ENCODE peak calls at places on chromosomes 13 and 19, in nine cellular contexts. One of them, this sample, is unnamed.

GRCh38 chr13:112714366-112714765 is 24.5 kb downstream of the ATP11A start:
- DNase-seq in aorta: no peak
- DNase-seq in naive thymus-derived CD8-positive, alpha-beta T cell: no peak
- DNase-seq in NCI-H1092 treated with DMSO at 0.1 percent for 48 hours: no peak
- DNase-seq in cerebellar nuclear complex: no peak
- DNase-seq in left ventricle myocardium inferior: no peak
- DNase-seq in activated naive CD4-positive, alpha-beta T cell treated with anti-CD3 and anti-CD28 coated beads for 36 hours: no peak
- DNase-seq in mucosa of gallbladder: no peak
- DNase-seq in fibroblast of pulmonary artery: no peak
- DNase-seq in this sample: no peak

GRCh38 chr13:20191311-20191901 is 1.3 kb downstream of the GJB2 start:
- DNase-seq in naive thymus-derived CD8-positive, alpha-beta T cell: no peak
- DNase-seq in NCI-H1092 treated with DMSO at 0.1 percent for 48 hours: no peak
- DNase-seq in cerebellar nuclear complex: no peak
- DNase-seq in mucosa of gallbladder: peak
- DNase-seq in fibroblast of pulmonary artery: no peak
- DNase-seq in left ventricle myocardium inferior: no peak
- DNase-seq in aorta: no peak
- DNase-seq in activated naive CD4-positive, alpha-beta T cell treated with anti-CD3 and anti-CD28 coated beads for 36 hours: no peak
- DNase-seq in this sample: no peak

GRCh38 chr19:2223959-2224358 is 12.2 kb downstream of the PLEKHJ1 start:
- DNase-seq in mucosa of gallbladder: no peak
- DNase-seq in naive thymus-derived CD8-positive, alpha-beta T cell: peak
- DNase-seq in aorta: no peak
- DNase-seq in cerebellar nuclear complex: no peak
- DNase-seq in fibroblast of pulmonary artery: no peak
- DNase-seq in NCI-H1092 treated with DMSO at 0.1 percent for 48 hours: no peak
- DNase-seq in activated naive CD4-positive, alpha-beta T cell treated with anti-CD3 and anti-CD28 coated beads for 36 hours: no peak
- DNase-seq in left ventricle myocardium inferior: no peak
- DNase-seq in this sample: no peak

GRCh38 chr13:93558637-93559036 is 332.0 kb downstream of the GPC6 start:
- DNase-seq in cerebellar nuclear complex: no peak
- DNase-seq in left ventricle myocardium inferior: no peak
- DNase-seq in naive thymus-derived CD8-positive, alpha-beta T cell: no peak
- DNase-seq in NCI-H1092 treated with DMSO at 0.1 percent for 48 hours: no peak
- DNase-seq in fibroblast of pulmonary artery: no peak
- DNase-seq in aorta: no peak
- DNase-seq in activated naive CD4-positive, alpha-beta T cell treated with anti-CD3 and anti-CD28 coated beads for 36 hours: no peak
- DNase-seq in mucosa of gallbladder: no peak
- DNase-seq in this sample: no peak

GRCh38 chr19:1949304-1950101 is 8.5 kb downstream of the CSNK1G2 start:
- DNase-seq in naive thymus-derived CD8-positive, alpha-beta T cell: no peak
- DNase-seq in left ventricle myocardium inferior: no peak
- DNase-seq in aorta: no peak
- DNase-seq in mucosa of gallbladder: no peak
- DNase-seq in NCI-H1092 treated with DMSO at 0.1 percent for 48 hours: no peak
- DNase-seq in cerebellar nuclear complex: no peak
- DNase-seq in activated naive CD4-positive, alpha-beta T cell treated with anti-CD3 and anti-CD28 coated beads for 36 hours: no peak
- DNase-seq in fibroblast of pulmonary artery: no peak
- DNase-seq in this sample: no peak

GRCh38 chr13:40609972-40610726 is 56.3 kb downstream of the FOXO1 start:
- DNase-seq in mucosa of gallbladder: no peak
- DNase-seq in activated naive CD4-positive, alpha-beta T cell treated with anti-CD3 and anti-CD28 coated beads for 36 hours: no peak
- DNase-seq in fibroblast of pulmonary artery: no peak
- DNase-seq in naive thymus-derived CD8-positive, alpha-beta T cell: no peak
- DNase-seq in left ventricle myocardium inferior: no peak
- DNase-seq in NCI-H1092 treated with DMSO at 0.1 percent for 48 hours: no peak
- DNase-seq in cerebellar nuclear complex: no peak
- DNase-seq in aorta: no peak
- DNase-seq in this sample: no peak

GRCh38 chr19:34475026-34475974 is 6.3 kb upstream of the WTIP start:
- DNase-seq in aorta: no peak
- DNase-seq in cerebellar nuclear complex: no peak
- DNase-seq in fibroblast of pulmonary artery: peak
- DNase-seq in activated naive CD4-positive, alpha-beta T cell treated with anti-CD3 and anti-CD28 coated beads for 36 hours: peak
- DNase-seq in NCI-H1092 treated with DMSO at 0.1 percent for 48 hours: no peak
- DNase-seq in mucosa of gallbladder: no peak
- DNase-seq in naive thymus-derived CD8-positive, alpha-beta T cell: no peak
- DNase-seq in left ventricle myocardium inferior: no peak
- DNase-seq in this sample: no peak

GRCh38 chr13:43783820-43784219 is 3.0 kb downstream of the ENOX1 start:
- DNase-seq in cerebellar nuclear complex: no peak
- DNase-seq in activated naive CD4-positive, alpha-beta T cell treated with anti-CD3 and anti-CD28 coated beads for 36 hours: no peak
- DNase-seq in naive thymus-derived CD8-positive, alpha-beta T cell: no peak
- DNase-seq in mucosa of gallbladder: no peak
- DNase-seq in left ventricle myocardium inferior: no peak
- DNase-seq in NCI-H1092 treated with DMSO at 0.1 percent for 48 hours: peak
- DNase-seq in fibroblast of pulmonary artery: peak
- DNase-seq in aorta: no peak
- DNase-seq in this sample: no peak

GRCh38 chr19:42219812-42220750 is at the start of gene ZNF526:
- DNase-seq in cerebellar nuclear complex: peak
- DNase-seq in NCI-H1092 treated with DMSO at 0.1 percent for 48 hours: peak
- DNase-seq in left ventricle myocardium inferior: peak
- DNase-seq in fibroblast of pulmonary artery: peak
- DNase-seq in naive thymus-derived CD8-positive, alpha-beta T cell: peak
- DNase-seq in aorta: peak
- DNase-seq in activated naive CD4-positive, alpha-beta T cell treated with anti-CD3 and anti-CD28 coated beads for 36 hours: peak
- DNase-seq in mucosa of gallbladder: peak
- DNase-seq in this sample: peak

GRCh38 chr19:10872551-10873107 is 1.3 kb downstream of the CARM1 start:
- DNase-seq in mucosa of gallbladder: no peak
- DNase-seq in cerebellar nuclear complex: no peak
- DNase-seq in left ventricle myocardium inferior: no peak
- DNase-seq in activated naive CD4-positive, alpha-beta T cell treated with anti-CD3 and anti-CD28 coated beads for 36 hours: peak
- DNase-seq in fibroblast of pulmonary artery: peak
- DNase-seq in naive thymus-derived CD8-positive, alpha-beta T cell: no peak
- DNase-seq in NCI-H1092 treated with DMSO at 0.1 percent for 48 hours: no peak
- DNase-seq in aorta: no peak
- DNase-seq in this sample: no peak

GRCh38 chr13:87893186-87893585 is 222.0 kb downstream of the SLITRK5 start:
- DNase-seq in naive thymus-derived CD8-positive, alpha-beta T cell: no peak
- DNase-seq in cerebellar nuclear complex: no peak
- DNase-seq in left ventricle myocardium inferior: no peak
- DNase-seq in aorta: no peak
- DNase-seq in fibroblast of pulmonary artery: no peak
- DNase-seq in mucosa of gallbladder: no peak
- DNase-seq in NCI-H1092 treated with DMSO at 0.1 percent for 48 hours: no peak
- DNase-seq in activated naive CD4-positive, alpha-beta T cell treated with anti-CD3 and anti-CD28 coated beads for 36 hours: no peak
- DNase-seq in this sample: no peak

GRCh38 chr13:113792821-113793717 is 34.0 kb downstream of the TMEM255B start:
- DNase-seq in activated naive CD4-positive, alpha-beta T cell treated with anti-CD3 and anti-CD28 coated beads for 36 hours: peak
- DNase-seq in left ventricle myocardium inferior: no peak
- DNase-seq in cerebellar nuclear complex: no peak
- DNase-seq in naive thymus-derived CD8-positive, alpha-beta T cell: no peak
- DNase-seq in aorta: no peak
- DNase-seq in mucosa of gallbladder: no peak
- DNase-seq in NCI-H1092 treated with DMSO at 0.1 percent for 48 hours: no peak
- DNase-seq in fibroblast of pulmonary artery: no peak
- DNase-seq in this sample: no peak

GRCh38 chr19:12789098-12789903 is 2.0 kb upstream of the JUNB start:
- DNase-seq in NCI-H1092 treated with DMSO at 0.1 percent for 48 hours: no peak
- DNase-seq in activated naive CD4-positive, alpha-beta T cell treated with anti-CD3 and anti-CD28 coated beads for 36 hours: peak
- DNase-seq in left ventricle myocardium inferior: no peak
- DNase-seq in naive thymus-derived CD8-positive, alpha-beta T cell: no peak
- DNase-seq in mucosa of gallbladder: no peak
- DNase-seq in fibroblast of pulmonary artery: peak
- DNase-seq in aorta: peak
- DNase-seq in cerebellar nuclear complex: no peak
- DNase-seq in this sample: no peak

GRCh38 chr13:23923031-23923430 is 25.7 kb upstream of the C1QTNF9B start:
- DNase-seq in fibroblast of pulmonary artery: no peak
- DNase-seq in mucosa of gallbladder: no peak
- DNase-seq in aorta: no peak
- DNase-seq in NCI-H1092 treated with DMSO at 0.1 percent for 48 hours: no peak
- DNase-seq in activated naive CD4-positive, alpha-beta T cell treated with anti-CD3 and anti-CD28 coated beads for 36 hours: no peak
- DNase-seq in left ventricle myocardium inferior: no peak
- DNase-seq in naive thymus-derived CD8-positive, alpha-beta T cell: no peak
- DNase-seq in cerebellar nuclear complex: no peak
- DNase-seq in this sample: no peak

GRCh38 chr13:75327132-75327505 is 154.8 kb downstream of the TBC1D4 start:
- DNase-seq in NCI-H1092 treated with DMSO at 0.1 percent for 48 hours: no peak
- DNase-seq in cerebellar nuclear complex: no peak
- DNase-seq in activated naive CD4-positive, alpha-beta T cell treated with anti-CD3 and anti-CD28 coated beads for 36 hours: no peak
- DNase-seq in fibroblast of pulmonary artery: no peak
- DNase-seq in naive thymus-derived CD8-positive, alpha-beta T cell: no peak
- DNase-seq in left ventricle myocardium inferior: no peak
- DNase-seq in mucosa of gallbladder: no peak
- DNase-seq in aorta: no peak
- DNase-seq in this sample: no peak

GRCh38 chr13:23377603-23378002 is 55.9 kb downstream of the SACS start:
- DNase-seq in activated naive CD4-positive, alpha-beta T cell treated with anti-CD3 and anti-CD28 coated beads for 36 hours: no peak
- DNase-seq in fibroblast of pulmonary artery: no peak
- DNase-seq in NCI-H1092 treated with DMSO at 0.1 percent for 48 hours: no peak
- DNase-seq in naive thymus-derived CD8-positive, alpha-beta T cell: no peak
- DNase-seq in mucosa of gallbladder: no peak
- DNase-seq in aorta: peak
- DNase-seq in cerebellar nuclear complex: no peak
- DNase-seq in left ventricle myocardium inferior: no peak
- DNase-seq in this sample: no peak

GRCh38 chr13:76735641-76736040 is 150.6 kb downstream of the KCTD12 start:
- DNase-seq in mucosa of gallbladder: no peak
- DNase-seq in NCI-H1092 treated with DMSO at 0.1 percent for 48 hours: no peak
- DNase-seq in cerebellar nuclear complex: no peak
- DNase-seq in naive thymus-derived CD8-positive, alpha-beta T cell: no peak
- DNase-seq in aorta: no peak
- DNase-seq in fibroblast of pulmonary artery: no peak
- DNase-seq in activated naive CD4-positive, alpha-beta T cell treated with anti-CD3 and anti-CD28 coated beads for 36 hours: no peak
- DNase-seq in left ventricle myocardium inferior: no peak
- DNase-seq in this sample: no peak

GRCh38 chr13:48857576-48857975 is 118.1 kb upstream of the FNDC3A start:
- DNase-seq in left ventricle myocardium inferior: no peak
- DNase-seq in mucosa of gallbladder: no peak
- DNase-seq in aorta: no peak
- DNase-seq in fibroblast of pulmonary artery: no peak
- DNase-seq in activated naive CD4-positive, alpha-beta T cell treated with anti-CD3 and anti-CD28 coated beads for 36 hours: no peak
- DNase-seq in naive thymus-derived CD8-positive, alpha-beta T cell: no peak
- DNase-seq in NCI-H1092 treated with DMSO at 0.1 percent for 48 hours: no peak
- DNase-seq in cerebellar nuclear complex: no peak
- DNase-seq in this sample: no peak

GRCh38 chr19:10691178-10691881 is 9.9 kb upstream of the QTRT1 start:
- DNase-seq in activated naive CD4-positive, alpha-beta T cell treated with anti-CD3 and anti-CD28 coated beads for 36 hours: no peak
- DNase-seq in mucosa of gallbladder: no peak
- DNase-seq in cerebellar nuclear complex: no peak
- DNase-seq in NCI-H1092 treated with DMSO at 0.1 percent for 48 hours: no peak
- DNase-seq in left ventricle myocardium inferior: no peak
- DNase-seq in aorta: no peak
- DNase-seq in fibroblast of pulmonary artery: no peak
- DNase-seq in naive thymus-derived CD8-positive, alpha-beta T cell: no peak
- DNase-seq in this sample: no peak

GRCh38 chr13:83995930-83996329 is 113.7 kb upstream of the SLITRK1 start:
- DNase-seq in NCI-H1092 treated with DMSO at 0.1 percent for 48 hours: no peak
- DNase-seq in fibroblast of pulmonary artery: no peak
- DNase-seq in activated naive CD4-positive, alpha-beta T cell treated with anti-CD3 and anti-CD28 coated beads for 36 hours: no peak
- DNase-seq in aorta: no peak
- DNase-seq in mucosa of gallbladder: no peak
- DNase-seq in cerebellar nuclear complex: no peak
- DNase-seq in left ventricle myocardium inferior: no peak
- DNase-seq in naive thymus-derived CD8-positive, alpha-beta T cell: no peak
- DNase-seq in this sample: no peak

GRCh38 chr19:52722062-52723005 is 12.5 kb downstream of the ZNF611 start:
- DNase-seq in naive thymus-derived CD8-positive, alpha-beta T cell: no peak
- DNase-seq in mucosa of gallbladder: no peak
- DNase-seq in activated naive CD4-positive, alpha-beta T cell treated with anti-CD3 and anti-CD28 coated beads for 36 hours: no peak
- DNase-seq in aorta: no peak
- DNase-seq in fibroblast of pulmonary artery: peak
- DNase-seq in cerebellar nuclear complex: no peak
- DNase-seq in left ventricle myocardium inferior: no peak
- DNase-seq in NCI-H1092 treated with DMSO at 0.1 percent for 48 hours: no peak
- DNase-seq in this sample: peak

GRCh38 chr19:10168386-10168948 is 26.3 kb downstream of the DNMT1 start:
- DNase-seq in NCI-H1092 treated with DMSO at 0.1 percent for 48 hours: no peak
- DNase-seq in fibroblast of pulmonary artery: no peak
- DNase-seq in naive thymus-derived CD8-positive, alpha-beta T cell: no peak
- DNase-seq in left ventricle myocardium inferior: no peak
- DNase-seq in mucosa of gallbladder: no peak
- DNase-seq in activated naive CD4-positive, alpha-beta T cell treated with anti-CD3 and anti-CD28 coated beads for 36 hours: no peak
- DNase-seq in cerebellar nuclear complex: no peak
- DNase-seq in aorta: no peak
- DNase-seq in this sample: no peak

GRCh38 chr19:55115446-55116065 is 1.9 kb downstream of the PPP1R12C start:
- DNase-seq in activated naive CD4-positive, alpha-beta T cell treated with anti-CD3 and anti-CD28 coated beads for 36 hours: no peak
- DNase-seq in aorta: no peak
- DNase-seq in mucosa of gallbladder: no peak
- DNase-seq in left ventricle myocardium inferior: no peak
- DNase-seq in NCI-H1092 treated with DMSO at 0.1 percent for 48 hours: no peak
- DNase-seq in naive thymus-derived CD8-positive, alpha-beta T cell: no peak
- DNase-seq in cerebellar nuclear complex: no peak
- DNase-seq in fibroblast of pulmonary artery: peak
- DNase-seq in this sample: no peak

GRCh38 chr13:112970552-112971287 is 1.7 kb downstream of the MCF2L start:
- DNase-seq in mucosa of gallbladder: no peak
- DNase-seq in fibroblast of pulmonary artery: no peak
- DNase-seq in activated naive CD4-positive, alpha-beta T cell treated with anti-CD3 and anti-CD28 coated beads for 36 hours: no peak
- DNase-seq in naive thymus-derived CD8-positive, alpha-beta T cell: no peak
- DNase-seq in NCI-H1092 treated with DMSO at 0.1 percent for 48 hours: no peak
- DNase-seq in aorta: no peak
- DNase-seq in left ventricle myocardium inferior: no peak
- DNase-seq in cerebellar nuclear complex: peak
- DNase-seq in this sample: no peak

GRCh38 chr19:13241321-13242104 is 91.3 kb downstream of the IER2 start:
- DNase-seq in activated naive CD4-positive, alpha-beta T cell treated with anti-CD3 and anti-CD28 coated beads for 36 hours: peak
- DNase-seq in NCI-H1092 treated with DMSO at 0.1 percent for 48 hours: no peak
- DNase-seq in fibroblast of pulmonary artery: no peak
- DNase-seq in mucosa of gallbladder: no peak
- DNase-seq in cerebellar nuclear complex: no peak
- DNase-seq in naive thymus-derived CD8-positive, alpha-beta T cell: no peak
- DNase-seq in left ventricle myocardium inferior: no peak
- DNase-seq in aorta: no peak
- DNase-seq in this sample: no peak

GRCh38 chr19:7701049-7701653 is 780 bp downstream of the FCER2 start:
- DNase-seq in left ventricle myocardium inferior: no peak
- DNase-seq in aorta: no peak
- DNase-seq in naive thymus-derived CD8-positive, alpha-beta T cell: no peak
- DNase-seq in mucosa of gallbladder: no peak
- DNase-seq in cerebellar nuclear complex: no peak
- DNase-seq in NCI-H1092 treated with DMSO at 0.1 percent for 48 hours: no peak
- DNase-seq in activated naive CD4-positive, alpha-beta T cell treated with anti-CD3 and anti-CD28 coated beads for 36 hours: no peak
- DNase-seq in fibroblast of pulmonary artery: no peak
- DNase-seq in this sample: no peak

GRCh38 chr13:101695870-101696516 is 243.5 kb downstream of the ITGBL1 start:
- DNase-seq in naive thymus-derived CD8-positive, alpha-beta T cell: no peak
- DNase-seq in aorta: no peak
- DNase-seq in fibroblast of pulmonary artery: no peak
- DNase-seq in cerebellar nuclear complex: no peak
- DNase-seq in mucosa of gallbladder: no peak
- DNase-seq in NCI-H1092 treated with DMSO at 0.1 percent for 48 hours: no peak
- DNase-seq in left ventricle myocardium inferior: peak
- DNase-seq in activated naive CD4-positive, alpha-beta T cell treated with anti-CD3 and anti-CD28 coated beads for 36 hours: no peak
- DNase-seq in this sample: no peak

GRCh38 chr19:21483589-21484170 is 21.7 kb upstream of the ZNF429 start:
- DNase-seq in left ventricle myocardium inferior: peak
- DNase-seq in naive thymus-derived CD8-positive, alpha-beta T cell: peak
- DNase-seq in NCI-H1092 treated with DMSO at 0.1 percent for 48 hours: peak
- DNase-seq in fibroblast of pulmonary artery: peak
- DNase-seq in mucosa of gallbladder: peak
- DNase-seq in activated naive CD4-positive, alpha-beta T cell treated with anti-CD3 and anti-CD28 coated beads for 36 hours: peak
- DNase-seq in aorta: no peak
- DNase-seq in cerebellar nuclear complex: no peak
- DNase-seq in this sample: no peak

GRCh38 chr19:1214862-1215731 is 9.5 kb downstream of the STK11 start:
- DNase-seq in activated naive CD4-positive, alpha-beta T cell treated with anti-CD3 and anti-CD28 coated beads for 36 hours: no peak
- DNase-seq in naive thymus-derived CD8-positive, alpha-beta T cell: no peak
- DNase-seq in mucosa of gallbladder: no peak
- DNase-seq in aorta: peak
- DNase-seq in fibroblast of pulmonary artery: no peak
- DNase-seq in NCI-H1092 treated with DMSO at 0.1 percent for 48 hours: no peak
- DNase-seq in left ventricle myocardium inferior: peak
- DNase-seq in cerebellar nuclear complex: no peak
- DNase-seq in this sample: no peak

GRCh38 chr19:40592170-40592569 is 9.0 kb upstream of the LTBP4 start:
- DNase-seq in naive thymus-derived CD8-positive, alpha-beta T cell: no peak
- DNase-seq in activated naive CD4-positive, alpha-beta T cell treated with anti-CD3 and anti-CD28 coated beads for 36 hours: no peak
- DNase-seq in NCI-H1092 treated with DMSO at 0.1 percent for 48 hours: peak
- DNase-seq in left ventricle myocardium inferior: no peak
- DNase-seq in aorta: no peak
- DNase-seq in fibroblast of pulmonary artery: peak
- DNase-seq in mucosa of gallbladder: no peak
- DNase-seq in cerebellar nuclear complex: no peak
- DNase-seq in this sample: no peak

GRCh38 chr13:42747399-42747873 is 33.9 kb upstream of the FAM216B start:
- DNase-seq in mucosa of gallbladder: no peak
- DNase-seq in fibroblast of pulmonary artery: peak
- DNase-seq in left ventricle myocardium inferior: no peak
- DNase-seq in activated naive CD4-positive, alpha-beta T cell treated with anti-CD3 and anti-CD28 coated beads for 36 hours: no peak
- DNase-seq in aorta: no peak
- DNase-seq in cerebellar nuclear complex: no peak
- DNase-seq in naive thymus-derived CD8-positive, alpha-beta T cell: no peak
- DNase-seq in NCI-H1092 treated with DMSO at 0.1 percent for 48 hours: no peak
- DNase-seq in this sample: peak

This sample was measured in NCI-H460.